ENCODE peak calls at places on chromosome 13, in four cellular contexts. F, S, V and Z are unnamed samples.

GRCh38 chr13:100298691-100299090 is 209.8 kb downstream of the PCCA start:
- DNase-seq in F (no peak), S (no peak), V (no peak), Z (no peak)

GRCh38 chr13:77034883-77035282 is 7.9 kb upstream of the FBXL3 start:
- DNase-seq in F (no peak), S (no peak), V (peak; percentile 31), Z (peak; percentile 65)

GRCh38 chr13:20461860-20462532 is 63.7 kb downstream of the CRYL1 start:
- DNase-seq in F (no peak), S (no peak), V (no peak), Z (peak; percentile 49)

GRCh38 chr13:71797487-71797886 is 69.5 kb downstream of the DACH1 start:
- DNase-seq in F (no peak), S (no peak), V (no peak), Z (no peak)

GRCh38 chr13:31053098-31053497 is 108.6 kb downstream of the HSPH1 start:
- DNase-seq in F (no peak), S (peak; percentile 8), V (peak; percentile 57), Z (no peak)

GRCh38 chr13:99969934-99970760 is 1.4 kb downstream of the ZIC5 start:
- DNase-seq in F (no peak), S (peak; percentile 45), V (peak; percentile 38), Z (peak; percentile 90)

GRCh38 chr13:33743438-33744368 is 74.2 kb upstream of the RFC3 start:
- DNase-seq in F (peak; percentile 21), S (no peak), V (no peak), Z (no peak)

GRCh38 chr13:109157275-109157674 is 527.9 kb downstream of the MYO16 start:
- DNase-seq in F (no peak), S (no peak), V (peak; percentile 89), Z (no peak)

GRCh38 chr13:113114511-113115362 is 7.9 kb upstream of the F10 start:
- DNase-seq in F (no peak), S (no peak), V (no peak), Z (peak; percentile 86)

GRCh38 chr13:92830821-92831220 is 395.8 kb upstream of the GPC6 start:
- DNase-seq in F (no peak), S (no peak), V (no peak), Z (no peak)

GRCh38 chr13:90121784-90122183 is 1225.7 kb upstream of the MIR17HG start:
- DNase-seq in F (no peak), S (no peak), V (no peak), Z (no peak)

GRCh38 chr13:98520674-98521449 is 56.0 kb downstream of the STK24 start:
- DNase-seq in F (no peak), S (no peak), V (no peak), Z (no peak)